ENCODE peak calls at places on chromosomes 16 and 17, in seven cellular contexts. F is neuronal stem cell, N is mesendoderm, I is IMR-90, Z is H1, Y is mesenchymal stem cell, H is trophoblast cell. P is an unnamed sample.

GRCh38 chr16:1762879-1763520 is 8.3 kb downstream of the NME3 start:
- DNase-seq in Y (no peak), N (no peak), I (no peak), F (no peak), Z (no peak), H (no peak), P (peak)

GRCh38 chr16:61887903-61888302 is 148.3 kb downstream of the CDH8 start:
- DNase-seq in F (no peak), I (no peak), Y (peak), H (peak), N (peak), Z (no peak), P (no peak)

GRCh38 chr16:51084074-51084928 is 66.8 kb downstream of the SALL1 start:
- DNase-seq in Y (no peak), I (no peak), Z (no peak), N (peak), H (no peak), F (no peak), P (no peak)

GRCh38 chr17:39872700-39873099 is 4.7 kb downstream of the ZPBP2 start:
- DNase-seq in F (no peak), Y (peak), Z (no peak), H (no peak), N (no peak), I (peak), P (no peak)

GRCh38 chr17:4074831-4075495 is 67.9 kb downstream of the ZZEF1 start:
- DNase-seq in Z (no peak), N (peak), Y (peak), F (peak), H (peak), I (peak), P (no peak)

GRCh38 chr17:44970136-44970737 is 2.1 kb upstream of the C1QL1 start:
- DNase-seq in I (no peak), Z (peak), H (no peak), F (no peak), Y (peak), N (peak), P (peak)

GRCh38 chr17:59800530-59800942 is 92.2 kb downstream of the TUBD1 start:
- DNase-seq in F (no peak), Z (no peak), H (peak), N (no peak), I (no peak), Y (peak), P (no peak)

GRCh38 chr17:74754832-74755231 is 6.4 kb downstream of the NHERF1 start:
- DNase-seq in I (no peak), Z (no peak), Y (no peak), F (no peak), H (no peak), N (no peak), P (no peak)

GRCh38 chr17:3585826-3586225 is 23.4 kb downstream of the TRPV1 start:
- DNase-seq in N (no peak), F (no peak), H (no peak), I (no peak), Z (no peak), Y (no peak), P (no peak)

GRCh38 chr17:32302860-32303649 is 37.4 kb downstream of the RHBDL3 start:
- DNase-seq in H (no peak), F (no peak), Z (peak), I (no peak), N (peak), Y (no peak), P (peak)

GRCh38 chr16:70529051-70529777 is 5.6 kb downstream of the SF3B3 start:
- DNase-seq in N (peak), F (no peak), H (no peak), Y (peak), Z (no peak), I (peak), P (no peak)

GRCh38 chr17:71631483-71631882 is 489.3 kb upstream of the SOX9 start:
- DNase-seq in Y (peak), I (peak), N (no peak), Z (no peak), F (no peak), H (peak), P (no peak)

GRCh38 chr17:60641810-60642220 is 35.8 kb upstream of the BCAS3 start:
- DNase-seq in Z (peak), N (peak), I (peak), H (peak), F (peak), Y (peak), P (peak)

GRCh38 chr16:5642034-5642433 is 544.4 kb upstream of the EEF2KMT start:
- DNase-seq in F (no peak), Y (no peak), N (no peak), Z (no peak), H (no peak), I (no peak), P (no peak)

GRCh38 chr16:11539635-11540034 is 47.1 kb downstream of the LITAF start:
- DNase-seq in F (no peak), Z (no peak), I (no peak), N (no peak), H (no peak), Y (no peak), P (no peak)

GRCh38 chr17:40562841-40563370 is 2.4 kb downstream of the CCR7 start:
- DNase-seq in I (no peak), Z (no peak), Y (no peak), H (no peak), N (no peak), F (no peak), P (peak)

GRCh38 chr17:63836811-63837210 is 5.7 kb downstream of the SMARCD2 start:
- DNase-seq in Y (no peak), H (no peak), I (no peak), Z (no peak), N (no peak), F (no peak), P (no peak)

GRCh38 chr17:63837962-63838585 is 4.4 kb downstream of the SMARCD2 start:
- DNase-seq in H (no peak), Z (no peak), Y (no peak), F (no peak), N (no peak), I (no peak), P (no peak)

GRCh38 chr17:63835167-63835720 is 7.2 kb downstream of the SMARCD2 start:
- DNase-seq in H (no peak), N (no peak), I (no peak), Y (no peak), Z (no peak), F (no peak), P (no peak)

GRCh38 chr17:63838586-63839184 is 3.8 kb downstream of the SMARCD2 start:
- DNase-seq in Y (peak), F (no peak), Z (no peak), H (peak), I (peak), N (peak), P (no peak)

DNA sequence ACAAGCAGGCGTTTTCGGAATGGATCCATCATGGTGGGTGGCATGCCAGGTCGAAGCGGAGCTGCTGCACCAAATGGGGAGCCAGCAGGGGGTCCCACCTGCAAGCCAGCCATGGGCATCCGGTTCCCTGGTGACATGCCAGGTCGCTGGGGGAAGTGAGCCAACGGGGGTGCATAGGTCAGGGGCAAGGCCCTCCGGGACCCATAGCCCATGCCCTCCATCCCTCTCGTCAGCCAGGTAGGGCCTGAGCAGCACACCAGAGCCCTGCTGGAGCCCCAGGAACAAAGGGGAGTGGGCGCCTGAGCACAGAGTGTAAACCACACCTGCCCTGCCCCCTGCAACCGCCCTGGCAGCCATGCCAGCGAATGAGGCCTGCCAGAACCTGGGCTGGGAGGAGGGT is 5.0 kb downstream of the SMARCD2 start:
- DNase-seq in I (no peak), H (no peak), F (no peak), Y (no peak), Z (no peak), N (no peak), P (no peak)
- H2AK5ac ChIP-seq in I (no peak), H (peak), F (no peak), Y (no peak), Z (no peak), N (no peak), P (no peak)

GRCh38 chr17:73634629-73635028 is 9.6 kb downstream of the SDK2 start:
- DNase-seq in N (no peak), Y (no peak), Z (no peak), I (no peak), H (no peak), F (no peak), P (no peak)
- H2BK120ac ChIP-seq in N (no peak), Y (no peak), Z (no peak), I (no peak), H (no peak), F (no peak), P (no peak)

GRCh38 chr17:30576326-30576861 is 99.2 kb downstream of the GOSR1 start:
- DNase-seq in I (no peak), N (no peak), F (no peak), H (no peak), Z (no peak), Y (no peak), P (peak)

GRCh38 chr17:30584810-30585209 is 107.6 kb downstream of the GOSR1 start:
- DNase-seq in I (no peak), F (no peak), Z (no peak), N (no peak), H (no peak), Y (no peak), P (no peak)

GRCh38 chr17:30580916-30581315 is 103.7 kb downstream of the GOSR1 start:
- DNase-seq in Y (no peak), N (no peak), I (no peak), F (no peak), H (no peak), Z (no peak), P (no peak)
- H2BK5ac ChIP-seq in Y (no peak), N (no peak), I (no peak), F (no peak), H (no peak), Z (no peak), P (no peak)

GRCh38 chr16:89922477-89922883 is 662 bp upstream of the TUBB3 start:
- DNase-seq in F (peak), Y (peak), H (peak), N (peak), I (peak), Z (peak), P (peak)
- H2AK5ac ChIP-seq in F (peak), Y (peak), H (peak), N (no peak), I (peak), Z (no peak), P (no peak)

GRCh38 chr16:12976936-12977335 is 75.5 kb downstream of the SHISA9 start:
- DNase-seq in H (no peak), F (peak), I (no peak), Y (no peak), Z (no peak), N (no peak), P (no peak)

GRCh38 chr16:12971216-12971615 is 69.8 kb downstream of the SHISA9 start:
- DNase-seq in F (no peak), I (no peak), N (peak), Y (no peak), Z (no peak), H (no peak), P (no peak)

GRCh38 chr16:12975766-12976165 is 74.4 kb downstream of the SHISA9 start:
- DNase-seq in H (no peak), Y (no peak), Z (no peak), I (no peak), F (no peak), N (no peak), P (no peak)

GRCh38 chr16:12976491-12976890 is 75.1 kb downstream of the SHISA9 start:
- DNase-seq in H (no peak), F (no peak), Y (no peak), I (no peak), Z (no peak), N (no peak), P (no peak)

GRCh38 chr16:12972246-12972645 is 70.8 kb downstream of the SHISA9 start:
- DNase-seq in F (no peak), H (no peak), N (no peak), I (no peak), Y (no peak), Z (no peak), P (no peak)
- H2BK120ac ChIP-seq in F (no peak), H (no peak), N (no peak), I (no peak), Y (no peak), Z (no peak), P (no peak)

GRCh38 chr16:18846416-18846815 is 45.1 kb upstream of the ARL6IP1 start:
- DNase-seq in F (no peak), I (no peak), Y (no peak), N (no peak), Z (no peak), H (no peak), P (no peak)
- H2BK5ac ChIP-seq in F (no peak), I (no peak), Y (no peak), N (no peak), Z (no peak), H (no peak), P (no peak)

P was measured in H9.